ENCODE peak calls at places on chromosome 4, in nine cellular contexts. One of them, this sample, is unnamed.

GRCh38 chr4:72567821-72568620 is 1.0 kb downstream of the ADAMTS3 start:
- DNase-seq in SW480: peak; percentile 18
- DNase-seq in HT-29: no peak
- DNase-seq in NCI-H1092: no peak
- DNase-seq in foreskin keratinocyte: peak; percentile 59
- DNase-seq in RWPE1: peak; percentile 69
- DNase-seq in activated CD4-positive, alpha-beta T cell treated with anti-CD3 and anti-CD28 coated beads, Interleukin-2, amount 10 ng/mL, durations not matched to agents 7 days and 5 days: peak; percentile 21
- DNase-seq in NCI-H187 treated with DMSO at 0.1 percent for 48 hours: peak; percentile 9
- DNase-seq in activated naive CD4-positive, alpha-beta T cell treated with anti-CD3 and anti-CD28 coated beads for 36 hours: peak; percentile 39
- DNase-seq in this sample: peak; percentile 2

GRCh38 chr4:127732623-127733199 is 2.5 kb downstream of the SLC25A31 start:
- DNase-seq in RWPE1: peak; percentile 56
- DNase-seq in activated naive CD4-positive, alpha-beta T cell treated with anti-CD3 and anti-CD28 coated beads for 36 hours: no peak
- DNase-seq in NCI-H1092: peak; percentile 5
- DNase-seq in foreskin keratinocyte: no peak
- DNase-seq in activated CD4-positive, alpha-beta T cell treated with anti-CD3 and anti-CD28 coated beads, Interleukin-2, amount 10 ng/mL, durations not matched to agents 7 days and 5 days: no peak
- DNase-seq in NCI-H187 treated with DMSO at 0.1 percent for 48 hours: no peak
- DNase-seq in SW480: peak; percentile 56
- DNase-seq in HT-29: peak; percentile 81
- DNase-seq in this sample: no peak

GRCh38 chr4:89528525-89529133 is 221.0 kb upstream of the GPRIN3 start:
- DNase-seq in RWPE1: no peak
- DNase-seq in activated CD4-positive, alpha-beta T cell treated with anti-CD3 and anti-CD28 coated beads, Interleukin-2, amount 10 ng/mL, durations not matched to agents 7 days and 5 days: peak; percentile 49
- DNase-seq in HT-29: no peak
- DNase-seq in SW480: peak; percentile 24
- DNase-seq in NCI-H187 treated with DMSO at 0.1 percent for 48 hours: no peak
- DNase-seq in NCI-H1092: no peak
- DNase-seq in activated naive CD4-positive, alpha-beta T cell treated with anti-CD3 and anti-CD28 coated beads for 36 hours: peak; percentile 8
- DNase-seq in foreskin keratinocyte: no peak
- DNase-seq in this sample: no peak

GRCh38 chr4:3047464-3048286 is 26.7 kb downstream of the HTT-AS start:
- DNase-seq in HT-29: peak; percentile 89
- DNase-seq in foreskin keratinocyte: no peak
- DNase-seq in SW480: peak; percentile 61
- DNase-seq in activated CD4-positive, alpha-beta T cell treated with anti-CD3 and anti-CD28 coated beads, Interleukin-2, amount 10 ng/mL, durations not matched to agents 7 days and 5 days: peak; percentile 85
- DNase-seq in NCI-H1092: peak; percentile 55
- DNase-seq in RWPE1: no peak
- DNase-seq in activated naive CD4-positive, alpha-beta T cell treated with anti-CD3 and anti-CD28 coated beads for 36 hours: peak; percentile 91
- DNase-seq in NCI-H187 treated with DMSO at 0.1 percent for 48 hours: peak; percentile 38
- DNase-seq in this sample: peak; percentile 5

GRCh38 chr4:112515278-112516075 is 503 bp downstream of the NEUROG2 start:
- DNase-seq in NCI-H1092: peak; percentile 46
- DNase-seq in HT-29: no peak
- DNase-seq in SW480: peak; percentile 32
- DNase-seq in RWPE1: no peak
- DNase-seq in foreskin keratinocyte: no peak
- DNase-seq in NCI-H187 treated with DMSO at 0.1 percent for 48 hours: no peak
- DNase-seq in activated CD4-positive, alpha-beta T cell treated with anti-CD3 and anti-CD28 coated beads, Interleukin-2, amount 10 ng/mL, durations not matched to agents 7 days and 5 days: peak; percentile 44
- DNase-seq in activated naive CD4-positive, alpha-beta T cell treated with anti-CD3 and anti-CD28 coated beads for 36 hours: peak; percentile 66
- DNase-seq in this sample: no peak

GRCh38 chr4:6658204-6658585 is 17.7 kb downstream of the MRFAP1 start:
- DNase-seq in activated CD4-positive, alpha-beta T cell treated with anti-CD3 and anti-CD28 coated beads, Interleukin-2, amount 10 ng/mL, durations not matched to agents 7 days and 5 days: no peak
- DNase-seq in activated naive CD4-positive, alpha-beta T cell treated with anti-CD3 and anti-CD28 coated beads for 36 hours: no peak
- DNase-seq in HT-29: no peak
- DNase-seq in NCI-H187 treated with DMSO at 0.1 percent for 48 hours: no peak
- DNase-seq in foreskin keratinocyte: no peak
- DNase-seq in SW480: no peak
- DNase-seq in RWPE1: no peak
- DNase-seq in NCI-H1092: no peak
- DNase-seq in this sample: no peak

GRCh38 chr4:112523008-112523440 is 7.0 kb upstream of the NEUROG2 start:
- DNase-seq in SW480: no peak
- DNase-seq in foreskin keratinocyte: no peak
- DNase-seq in activated naive CD4-positive, alpha-beta T cell treated with anti-CD3 and anti-CD28 coated beads for 36 hours: peak; percentile 59
- DNase-seq in HT-29: no peak
- DNase-seq in NCI-H187 treated with DMSO at 0.1 percent for 48 hours: no peak
- DNase-seq in RWPE1: no peak
- DNase-seq in NCI-H1092: no peak
- DNase-seq in activated CD4-positive, alpha-beta T cell treated with anti-CD3 and anti-CD28 coated beads, Interleukin-2, amount 10 ng/mL, durations not matched to agents 7 days and 5 days: peak; percentile 36
- DNase-seq in this sample: no peak

GRCh38 chr4:128600410-128600809 is 209.1 kb upstream of the JADE1 start:
- DNase-seq in NCI-H187 treated with DMSO at 0.1 percent for 48 hours: no peak
- DNase-seq in activated CD4-positive, alpha-beta T cell treated with anti-CD3 and anti-CD28 coated beads, Interleukin-2, amount 10 ng/mL, durations not matched to agents 7 days and 5 days: no peak
- DNase-seq in HT-29: no peak
- DNase-seq in RWPE1: no peak
- DNase-seq in foreskin keratinocyte: peak; percentile 37
- DNase-seq in NCI-H1092: no peak
- DNase-seq in SW480: no peak
- DNase-seq in activated naive CD4-positive, alpha-beta T cell treated with anti-CD3 and anti-CD28 coated beads for 36 hours: no peak
- DNase-seq in this sample: no peak

GRCh38 chr4:100081511-100081910 is 108.8 kb downstream of the DDIT4L start:
- DNase-seq in RWPE1: peak; percentile 36
- DNase-seq in NCI-H187 treated with DMSO at 0.1 percent for 48 hours: no peak
- DNase-seq in activated CD4-positive, alpha-beta T cell treated with anti-CD3 and anti-CD28 coated beads, Interleukin-2, amount 10 ng/mL, durations not matched to agents 7 days and 5 days: no peak
- DNase-seq in HT-29: no peak
- DNase-seq in SW480: no peak
- DNase-seq in NCI-H1092: no peak
- DNase-seq in activated naive CD4-positive, alpha-beta T cell treated with anti-CD3 and anti-CD28 coated beads for 36 hours: no peak
- DNase-seq in foreskin keratinocyte: no peak
- DNase-seq in this sample: no peak

GRCh38 chr4:45475490-45475889 is 648.4 kb downstream of the GABRG1 start:
- DNase-seq in foreskin keratinocyte: no peak
- DNase-seq in activated naive CD4-positive, alpha-beta T cell treated with anti-CD3 and anti-CD28 coated beads for 36 hours: no peak
- DNase-seq in RWPE1: no peak
- DNase-seq in NCI-H1092: no peak
- DNase-seq in HT-29: no peak
- DNase-seq in SW480: no peak
- DNase-seq in NCI-H187 treated with DMSO at 0.1 percent for 48 hours: no peak
- DNase-seq in activated CD4-positive, alpha-beta T cell treated with anti-CD3 and anti-CD28 coated beads, Interleukin-2, amount 10 ng/mL, durations not matched to agents 7 days and 5 days: no peak
- DNase-seq in this sample: no peak

GRCh38 chr4:61200195-61200990 is at the start of gene ADGRL3:
- DNase-seq in NCI-H1092: peak; percentile 88
- DNase-seq in RWPE1: peak; percentile 13
- DNase-seq in activated CD4-positive, alpha-beta T cell treated with anti-CD3 and anti-CD28 coated beads, Interleukin-2, amount 10 ng/mL, durations not matched to agents 7 days and 5 days: no peak
- DNase-seq in NCI-H187 treated with DMSO at 0.1 percent for 48 hours: peak; percentile 18
- DNase-seq in SW480: no peak
- DNase-seq in HT-29: no peak
- DNase-seq in foreskin keratinocyte: no peak
- DNase-seq in activated naive CD4-positive, alpha-beta T cell treated with anti-CD3 and anti-CD28 coated beads for 36 hours: no peak
- DNase-seq in this sample: no peak

GRCh38 chr4:169079942-169080827 is 70.1 kb upstream of the CBR4 start:
- DNase-seq in foreskin keratinocyte: no peak
- DNase-seq in activated CD4-positive, alpha-beta T cell treated with anti-CD3 and anti-CD28 coated beads, Interleukin-2, amount 10 ng/mL, durations not matched to agents 7 days and 5 days: no peak
- DNase-seq in HT-29: peak; percentile 85
- DNase-seq in activated naive CD4-positive, alpha-beta T cell treated with anti-CD3 and anti-CD28 coated beads for 36 hours: peak; percentile 40
- DNase-seq in SW480: peak; percentile 82
- DNase-seq in NCI-H1092: no peak
- DNase-seq in RWPE1: no peak
- DNase-seq in NCI-H187 treated with DMSO at 0.1 percent for 48 hours: no peak
- DNase-seq in this sample: peak; percentile 5

GRCh38 chr4:52545099-52546069 is 113.7 kb downstream of the USP46 start:
- DNase-seq in foreskin keratinocyte: no peak
- DNase-seq in NCI-H187 treated with DMSO at 0.1 percent for 48 hours: peak; percentile 46
- DNase-seq in RWPE1: peak; percentile 75
- DNase-seq in activated CD4-positive, alpha-beta T cell treated with anti-CD3 and anti-CD28 coated beads, Interleukin-2, amount 10 ng/mL, durations not matched to agents 7 days and 5 days: peak; percentile 56
- DNase-seq in SW480: peak; percentile 34
- DNase-seq in activated naive CD4-positive, alpha-beta T cell treated with anti-CD3 and anti-CD28 coated beads for 36 hours: peak; percentile 71
- DNase-seq in HT-29: peak; percentile 87
- DNase-seq in NCI-H1092: peak; percentile 55
- DNase-seq in this sample: no peak

GRCh38 chr4:184275766-184276165 is 58.1 kb upstream of the ENPP6 start:
- DNase-seq in activated CD4-positive, alpha-beta T cell treated with anti-CD3 and anti-CD28 coated beads, Interleukin-2, amount 10 ng/mL, durations not matched to agents 7 days and 5 days: no peak
- DNase-seq in foreskin keratinocyte: no peak
- DNase-seq in NCI-H187 treated with DMSO at 0.1 percent for 48 hours: no peak
- DNase-seq in RWPE1: no peak
- DNase-seq in NCI-H1092: no peak
- DNase-seq in SW480: no peak
- DNase-seq in activated naive CD4-positive, alpha-beta T cell treated with anti-CD3 and anti-CD28 coated beads for 36 hours: no peak
- DNase-seq in HT-29: no peak
- DNase-seq in this sample: no peak

GRCh38 chr4:10096201-10096975 is 20.2 kb downstream of the WDR1 start:
- DNase-seq in SW480: no peak
- DNase-seq in activated CD4-positive, alpha-beta T cell treated with anti-CD3 and anti-CD28 coated beads, Interleukin-2, amount 10 ng/mL, durations not matched to agents 7 days and 5 days: peak; percentile 84
- DNase-seq in HT-29: no peak
- DNase-seq in RWPE1: peak; percentile 94
- DNase-seq in foreskin keratinocyte: peak; percentile 95
- DNase-seq in NCI-H187 treated with DMSO at 0.1 percent for 48 hours: no peak
- DNase-seq in activated naive CD4-positive, alpha-beta T cell treated with anti-CD3 and anti-CD28 coated beads for 36 hours: peak; percentile 90
- DNase-seq in NCI-H1092: no peak
- DNase-seq in this sample: no peak

GRCh38 chr4:151195801-151196200 is 81.2 kb upstream of the PRSS48 start:
- DNase-seq in activated CD4-positive, alpha-beta T cell treated with anti-CD3 and anti-CD28 coated beads, Interleukin-2, amount 10 ng/mL, durations not matched to agents 7 days and 5 days: no peak
- DNase-seq in NCI-H187 treated with DMSO at 0.1 percent for 48 hours: no peak
- DNase-seq in SW480: no peak
- DNase-seq in RWPE1: peak; percentile 78
- DNase-seq in NCI-H1092: no peak
- DNase-seq in HT-29: peak; percentile 18
- DNase-seq in foreskin keratinocyte: peak; percentile 83
- DNase-seq in activated naive CD4-positive, alpha-beta T cell treated with anti-CD3 and anti-CD28 coated beads for 36 hours: peak; percentile 4
- DNase-seq in this sample: no peak

GRCh38 chr4:116705466-116705865 is 379.9 kb downstream of the TRAM1L1 start:
- DNase-seq in activated naive CD4-positive, alpha-beta T cell treated with anti-CD3 and anti-CD28 coated beads for 36 hours: no peak
- DNase-seq in NCI-H1092: no peak
- DNase-seq in RWPE1: no peak
- DNase-seq in NCI-H187 treated with DMSO at 0.1 percent for 48 hours: no peak
- DNase-seq in activated CD4-positive, alpha-beta T cell treated with anti-CD3 and anti-CD28 coated beads, Interleukin-2, amount 10 ng/mL, durations not matched to agents 7 days and 5 days: no peak
- DNase-seq in foreskin keratinocyte: no peak
- DNase-seq in SW480: no peak
- DNase-seq in HT-29: no peak
- DNase-seq in this sample: no peak

This sample was measured in DMS79.